ENCODE peak calls at places on chromosome 13, in four cellular contexts. H is HepG2, G is HCT116, X is K562. T is an unnamed sample.

GRCh38 chr13:112203614-112204013 is 136.7 kb downstream of the SOX1 start:
- DNase-seq in H (no peak), X (no peak), G (no peak), T (no peak)

GRCh38 chr13:52780092-52780491 is 40.5 kb upstream of the CNMD start:
- DNase-seq in X (no peak), H (no peak), G (no peak), T (no peak)

GRCh38 chr13:42525035-42525504 is 48.9 kb upstream of the TNFSF11 start:
- DNase-seq in H (no peak), G (no peak), X (no peak), T (no peak)

GRCh38 chr13:45473627-45474026 is 8.9 kb downstream of the COG3 start:
- DNase-seq in H (peak; percentile 43), G (no peak), X (peak; percentile 20), T (no peak)

GRCh38 chr13:33262069-33262487 is 23.5 kb downstream of the STARD13 start:
- DNase-seq in H (peak; percentile 88), X (no peak), G (peak; percentile 66), T (no peak)

GRCh38 chr13:109642358-109642757 is 144.0 kb downstream of the IRS2 start:
- DNase-seq in H (no peak), G (no peak), X (no peak), T (no peak)

GRCh38 chr13:25179810-25180437 is 7.8 kb upstream of the AMER2 start:
- DNase-seq in H (no peak), G (no peak), X (no peak), T (no peak)

GRCh38 chr13:47179321-47179720 is 282.5 kb upstream of the HTR2A start:
- DNase-seq in X (no peak), G (no peak), H (no peak), T (no peak)

GRCh38 chr13:63288576-63288975 is 1872.9 kb upstream of the PCDH20 start:
- DNase-seq in G (no peak), H (no peak), X (no peak), T (no peak)

GRCh38 chr13:68160466-68160865 is 930.3 kb upstream of the PCDH9 start:
- DNase-seq in H (no peak), X (no peak), G (no peak), T (no peak)

GRCh38 chr13:45143346-45143751 is 23.0 kb downstream of the GTF2F2 start:
- DNase-seq in G (peak; percentile 8), H (no peak), X (no peak), T (no peak)

GRCh38 chr13:113582841-113583631 is 1.5 kb upstream of the TFDP1 start:
- DNase-seq in G (no peak), H (peak; percentile 38), X (no peak), T (no peak)
- TF ChIP-seq TCF7L2 in G (no peak), H (no peak), X (no peak), T (no peak)

DNA sequence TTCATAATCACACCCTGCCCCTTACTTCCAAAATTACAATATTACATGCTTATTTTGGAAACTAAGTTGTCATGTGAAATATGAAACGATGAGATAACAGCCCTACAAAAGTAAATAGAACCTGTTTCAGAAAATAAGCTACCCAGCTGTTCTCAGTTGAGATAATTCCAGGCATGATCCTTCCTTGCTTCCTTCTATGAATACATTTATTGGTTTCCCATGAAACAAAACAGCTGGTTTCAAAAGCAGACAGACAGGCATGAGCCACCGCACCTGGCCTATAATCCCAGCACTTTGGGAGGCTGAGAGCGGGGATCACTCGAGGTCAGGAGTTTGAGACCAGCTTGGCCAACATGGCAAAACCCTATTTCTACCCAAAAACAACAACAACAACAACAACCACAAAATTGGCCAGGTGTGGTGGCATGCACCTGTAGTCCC is 95.4 kb downstream of the STK24 start:
- DNase-seq in H (no peak), X (no peak), G (no peak), T (no peak)
- H3K4me1 ChIP-seq in H (peaks cover 92% of the 10 kb centered on the region), X (peaks cover 64% of the 10 kb centered on the region), G (peaks cover 51% of the 10 kb centered on the region), T (peaks cover 10% of the 10 kb centered on the region)

GRCh38 chr13:18996221-18996620 is 185.4 kb downstream of the TUBA3C start:
- DNase-seq in X (no peak), H (no peak), G (no peak), T (no peak)

GRCh38 chr13:18993884-18994660 is 187.6 kb downstream of the TUBA3C start:
- DNase-seq in G (no peak), H (no peak), X (no peak), T (no peak)

GRCh38 chr13:18995259-18995873 is 186.3 kb downstream of the TUBA3C start:
- DNase-seq in H (no peak), X (no peak), G (no peak), T (no peak)

GRCh38 chr13:18996627-18997051 is 185.0 kb downstream of the TUBA3C start:
- DNase-seq in G (no peak), X (no peak), H (no peak), T (no peak)

GRCh38 chr13:18998389-18998788 is 183.2 kb downstream of the TUBA3C start:
- DNase-seq in G (no peak), H (no peak), X (no peak), T (no peak)
- H3K9me3 ChIP-seq in G (peaks cover 7% of the 10 kb centered on the region), H (peaks cover 96% of the 10 kb centered on the region), X (no peaks in the 10 kb centered on the region), T (no peaks in the 10 kb centered on the region)

GRCh38 chr13:36332986-36333385 is 13.2 kb downstream of the SPART start:
- DNase-seq in H (no peak), G (no peak), X (no peak), T (no peak)
- TF ChIP-seq TCF7L2 in H (no peak), G (no peak), X (no peak), T (no peak)

DNA sequence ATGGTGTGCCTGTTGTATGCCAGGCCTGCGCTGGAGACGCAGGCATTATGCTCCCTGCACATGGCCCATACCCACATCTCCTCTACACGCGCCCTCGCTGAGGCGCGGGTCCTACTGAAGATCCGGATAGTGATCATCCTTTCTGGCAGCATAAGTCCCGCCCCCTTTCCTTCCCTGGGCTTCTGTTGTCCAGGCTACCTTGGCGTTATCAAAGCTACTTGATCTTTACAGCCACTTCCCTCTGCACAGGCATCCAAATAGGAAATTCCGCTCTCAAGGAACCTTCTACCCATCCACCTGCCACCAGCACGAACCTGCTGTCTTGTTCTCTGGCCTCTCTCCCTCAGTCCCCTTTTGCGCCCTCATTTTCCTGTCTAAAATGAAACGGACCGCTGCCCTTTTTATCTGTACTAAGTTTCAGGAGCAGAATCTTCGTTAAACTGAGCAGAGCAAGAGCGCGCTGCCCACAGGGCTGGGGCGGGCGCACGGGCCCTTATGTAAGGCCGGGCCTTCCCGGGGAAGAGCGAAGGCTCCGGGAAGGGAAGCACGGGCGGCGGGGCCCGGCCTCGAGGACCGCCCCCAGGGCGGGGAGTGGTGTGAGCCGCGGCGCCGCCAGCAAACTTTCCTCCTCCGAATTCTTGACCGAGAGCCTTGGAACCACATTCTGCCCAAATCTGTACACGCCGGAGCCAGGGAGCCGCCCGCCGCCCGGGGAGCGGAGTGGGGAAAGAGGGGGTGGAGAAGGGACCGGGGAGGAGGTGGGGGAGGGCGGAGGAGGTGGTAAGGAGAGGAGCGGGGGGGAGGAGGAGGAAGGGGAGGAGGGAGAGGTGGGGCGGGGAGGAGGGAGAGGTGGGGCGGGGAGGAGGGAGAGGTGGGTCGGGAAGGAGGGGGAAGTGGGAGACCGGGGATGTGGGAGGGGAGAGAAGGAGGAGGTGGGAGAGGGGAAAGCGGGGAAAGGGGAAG is 919 bp upstream of the UBE2L5 start:
- DNase-seq in H (no peak), X (peak; percentile 54), G (no peak), T (no peak)
- H3K4me1 ChIP-seq in H (peaks cover 17% of the 10 kb centered on the region), X (peaks cover 4% of the 10 kb centered on the region), G (peaks cover 14% of the 10 kb centered on the region), T (peaks cover 5% of the 10 kb centered on the region)

T was measured in Panc1.